ENCODE peak calls at places on chromosomes 5 and 9, in eight cellular contexts. N is bronchial epithelial cell; C is mammary epithelial cell; K is cardiac muscle cell; S is NCI-H748 treated with DMSO at 0.1 percent for 48 hours; B is substantia nigra; V is activated CD4-positive, alpha-beta T cell treated with anti-CD3 and anti-CD28 coated beads for 24 hours; L is cardiac septum. Q is an unnamed sample.

GRCh38 chr5:35129921-35130485 is 82.3 kb upstream of the AGXT2 start:
- DNase-seq in L (no peak), V (peak; percentile 38), K (no peak), B (no peak), S (no peak), C (peak; percentile 34), N (peak; percentile 22), Q (no peak)

GRCh38 chr5:164487939-164488338 is 982.5 kb downstream of the MAT2B start:
- DNase-seq in B (no peak), K (no peak), L (no peak), S (no peak), C (no peak), N (no peak), V (no peak), Q (no peak)

GRCh38 chr5:72647806-72648205 is 140.6 kb upstream of the ZNF366 start:
- DNase-seq in C (peak; percentile 37), K (no peak), S (peak; percentile 14), B (no peak), N (no peak), L (no peak), V (no peak), Q (no peak)

GRCh38 chr9:108156270-108156998 is 666.9 kb upstream of the KLF4 start:
- DNase-seq in K (no peak), N (peak; percentile 82), B (no peak), C (peak; percentile 89), S (no peak), L (no peak), V (no peak), Q (no peak)

GRCh38 chr9:127817881-127818434 is 15.3 kb downstream of the FPGS start:
- DNase-seq in L (no peak), C (no peak), S (no peak), N (no peak), V (no peak), K (no peak), B (peak; percentile 38), Q (no peak)

GRCh38 chr9:31272456-31273295 is 1111.8 kb upstream of the ACO1 start:
- DNase-seq in N (peak; percentile 95), K (no peak), C (peak; percentile 93), L (no peak), V (no peak), S (no peak), B (no peak), Q (no peak)

GRCh38 chr5:131906668-131907067 is 38.8 kb downstream of the MEIKIN start:
- DNase-seq in N (no peak), V (no peak), K (no peak), B (no peak), L (no peak), S (no peak), C (no peak), Q (no peak)

GRCh38 chr5:168530751-168531150 is 1.6 kb downstream of the FBLL1 start:
- DNase-seq in C (peak; percentile 12), K (no peak), N (no peak), B (no peak), V (no peak), S (no peak), L (no peak), Q (no peak)

GRCh38 chr9:91253488-91253887 is 108.2 kb downstream of the AUH start:
- DNase-seq in K (peak; percentile 29), C (peak; percentile 9), V (no peak), S (no peak), B (no peak), N (no peak), L (no peak), Q (no peak)

GRCh38 chr5:75460532-75460931 is 50.9 kb downstream of the CERT1 start:
- DNase-seq in K (no peak), N (no peak), V (no peak), L (no peak), C (no peak), B (no peak), S (no peak), Q (no peak)

GRCh38 chr5:80809451-80809850 is 150.7 kb upstream of the RASGRF2 start:
- DNase-seq in L (no peak), N (no peak), B (no peak), C (no peak), K (no peak), S (no peak), V (no peak), Q (no peak)

GRCh38 chr5:172491481-172491880 is 37.2 kb upstream of the SH3PXD2B start:
- DNase-seq in V (no peak), C (no peak), L (peak; percentile 53), N (no peak), K (no peak), S (no peak), B (no peak), Q (no peak)